ENCODE peak calls at places on chromosomes 6 and 20, in four cellular contexts. M is neuronal stem cell, X is IMR-90, V is mesendoderm. T is an unnamed sample. For H3K36me3, the result is how much of the 10 kb centered on the place peaks cover.

GRCh38 chr6:90523779-90524310 is 63.0 kb downstream of the MAP3K7 start:
- DNase-seq in M (no peak), X (no peak), V (no peak), T (no peak)

GRCh38 chr20:57056651-57057050 is 209.8 kb downstream of the BMP7 start:
- DNase-seq in M (no peak), X (no peak), V (no peak), T (no peak)

GRCh38 chr20:11544029-11544678 is 373.5 kb upstream of the BTBD3 start:
- DNase-seq in M (peak), X (peak), V (peak), T (peak)

GRCh38 chr6:24797596-24798216 is 1.0 kb downstream of the ARMH2 start:
- DNase-seq in M (no peak), X (no peak), V (peak), T (no peak)

GRCh38 chr6:123715243-123715863 is 78.6 kb upstream of the TRDN start:
- DNase-seq in M (peak), X (no peak), V (peak), T (peak)

GRCh38 chr20:6644818-6645620 is 122.5 kb upstream of the BMP2 start:
- DNase-seq in M (no peak), X (no peak), V (no peak), T (no peak)

GRCh38 chr20:25632940-25633790 is 9.4 kb upstream of the NANP start:
- DNase-seq in M (no peak), X (peak), V (no peak), T (no peak)

GRCh38 chr6:39280247-39280731 is 33.9 kb downstream of the KCNK17 start:
- DNase-seq in M (no peak), X (no peak), V (no peak), T (no peak)

GRCh38 chr6:168884646-168885086 is 369.0 kb downstream of the THBS2 start:
- DNase-seq in M (peak), X (peak), V (peak), T (peak)

GRCh38 chr20:35601021-35601973 is 14.3 kb upstream of the SPAG4 start:
- DNase-seq in M (peak), X (peak), V (peak), T (peak)

GRCh38 chr6:4129446-4129845 is 5.9 kb downstream of the ECI2 start:
- DNase-seq in M (no peak), X (peak), V (no peak), T (no peak)

GRCh38 chr20:22289442-22289841 is 294.9 kb downstream of the FOXA2 start:
- DNase-seq in M (no peak), X (no peak), V (no peak), T (no peak)

DNA sequence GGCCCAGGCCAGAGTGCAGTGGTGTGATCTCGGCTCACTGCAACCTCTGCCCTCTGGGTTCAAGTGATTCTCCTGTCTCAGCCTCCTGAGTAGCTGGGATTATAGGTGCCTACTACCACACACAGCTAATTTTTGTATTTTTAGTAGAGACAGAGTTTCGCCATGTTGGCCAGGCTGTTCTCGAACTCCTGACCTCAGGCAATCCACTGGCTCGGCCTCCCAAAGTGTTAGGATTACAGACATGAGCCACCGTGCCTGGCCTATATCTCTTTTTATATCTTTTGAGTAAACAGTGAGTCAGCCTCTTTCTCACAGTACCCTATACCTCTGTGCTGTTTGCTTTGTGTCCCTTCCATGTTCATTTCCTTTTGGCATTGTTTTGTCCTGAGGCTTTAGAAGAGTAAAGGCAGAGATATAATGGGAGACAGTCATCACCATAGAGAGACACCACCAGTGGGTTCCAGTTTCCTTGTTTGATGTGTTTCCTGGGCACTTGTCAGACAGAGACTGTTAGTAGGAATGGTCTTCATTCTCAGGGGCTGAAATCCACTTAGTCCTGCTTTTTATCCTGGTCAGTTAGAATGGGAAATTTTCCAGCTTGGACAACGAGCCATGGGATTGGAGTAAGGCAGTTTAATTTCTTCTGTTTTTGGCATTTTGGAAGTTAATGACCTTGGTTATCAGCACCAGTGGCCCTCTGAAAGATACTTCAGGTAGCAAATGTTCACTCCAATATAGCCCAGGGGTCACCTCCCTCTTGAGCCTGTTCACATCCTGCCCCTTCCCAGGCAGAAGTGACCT is 32.2 kb upstream of the ASXL1 start:
- DNase-seq in M (no peak), X (peak), V (peak), T (no peak)
- H3K9ac ChIP-seq in M (no peak), X (no peak), V (no peak), T (no peak)

GRCh38 chr6:166027761-166028160 is 139.9 kb downstream of the TBXT start:
- DNase-seq in M (no peak), X (peak), V (no peak), T (no peak)

GRCh38 chr6:166024252-166024651 is 143.4 kb downstream of the TBXT start:
- DNase-seq in M (no peak), X (no peak), V (no peak), T (no peak)

GRCh38 chr6:166023273-166023989 is 144.2 kb downstream of the TBXT start:
- DNase-seq in M (no peak), X (no peak), V (no peak), T (no peak)

GRCh38 chr6:166026586-166027126 is 141.0 kb downstream of the TBXT start:
- DNase-seq in M (no peak), X (no peak), V (no peak), T (no peak)

DNA sequence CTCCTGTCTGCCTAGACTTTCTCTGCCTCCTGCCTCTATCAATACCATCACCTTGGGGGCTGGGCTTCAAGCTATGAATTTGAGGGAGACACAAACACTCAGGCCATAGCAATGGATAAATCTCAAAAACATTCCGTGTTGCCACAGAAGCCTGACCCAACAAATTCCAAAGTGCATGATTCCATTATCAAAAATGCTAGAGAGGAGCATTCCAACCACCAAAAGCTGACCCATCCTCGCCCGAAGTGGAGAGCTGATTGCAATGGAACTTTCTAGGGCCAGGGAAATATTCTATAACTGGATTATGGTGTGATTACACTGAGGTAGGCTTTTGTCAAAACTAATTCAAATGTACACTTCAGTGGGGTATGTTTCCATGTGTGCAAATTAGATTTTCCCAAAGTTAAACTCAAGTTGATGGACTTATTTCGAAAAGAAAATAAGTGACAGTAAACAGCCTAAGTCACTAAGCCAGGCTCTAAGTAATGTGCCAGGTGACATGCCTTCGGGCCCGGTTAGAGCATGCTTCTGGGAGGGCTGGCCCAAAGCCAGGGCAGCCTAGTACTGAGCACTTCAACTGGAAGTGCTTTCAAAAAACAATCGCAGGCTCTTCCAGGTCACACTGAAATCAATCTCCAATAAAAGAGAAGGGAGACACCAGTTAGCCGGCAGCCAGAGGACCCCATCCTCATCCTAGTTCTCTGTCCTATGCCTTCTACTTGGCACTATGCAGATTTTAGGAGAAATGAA is 142.3 kb downstream of the TBXT start:
- DNase-seq in M (no peak), X (peak), V (no peak), T (no peak)
- H3K4ac ChIP-seq in M (no peak), X (peak), V (no peak), T (no peak)

GRCh38 chr6:154245542-154245941 is 111.1 kb downstream of the IPCEF1 start:
- DNase-seq in M (no peak), X (no peak), V (peak), T (no peak)
- H3K36me3 ChIP-seq in M (under half), X (under half), V (under half), T (under half)

GRCh38 chr6:75023634-75024033 is 182.2 kb downstream of the COL12A1 start:
- DNase-seq in M (no peak), X (peak), V (no peak), T (no peak)

GRCh38 chr6:75029333-75029732 is 176.5 kb downstream of the COL12A1 start:
- DNase-seq in M (no peak), X (no peak), V (no peak), T (no peak)

DNA sequence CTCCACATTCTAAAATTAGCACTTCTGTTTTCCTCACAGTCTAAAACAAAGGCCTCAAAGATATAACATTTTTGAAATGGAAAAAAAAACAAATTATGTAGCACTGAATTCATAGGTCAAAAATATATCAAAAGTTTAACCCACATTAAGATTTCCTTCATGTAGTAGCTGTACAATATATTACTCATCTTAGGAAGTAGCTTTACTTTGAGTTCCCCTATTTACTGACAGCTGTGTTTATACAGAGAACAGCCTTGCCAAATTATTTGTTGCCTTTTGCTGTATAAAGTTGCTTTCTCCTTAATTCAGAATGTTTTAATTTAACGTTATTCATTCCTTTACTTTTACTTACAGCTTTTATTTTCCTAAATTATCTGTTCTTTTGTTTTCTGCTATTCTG is 181.1 kb downstream of the COL12A1 start:
- DNase-seq in M (no peak), X (peak), V (no peak), T (no peak)
- H3K9ac ChIP-seq in M (no peak), X (no peak), V (no peak), T (no peak)

GRCh38 chr6:100503043-100503442 is 38.3 kb upstream of the SIM1 start:
- DNase-seq in M (no peak), X (no peak), V (no peak), T (no peak)
- H3K4ac ChIP-seq in M (no peak), X (no peak), V (no peak), T (no peak)

GRCh38 chr6:87241304-87241703 is 81.1 kb upstream of the SMIM8 start:
- DNase-seq in M (no peak), X (no peak), V (peak), T (no peak)

GRCh38 chr6:87244380-87244779 is 78.0 kb upstream of the SMIM8 start:
- DNase-seq in M (no peak), X (peak), V (no peak), T (no peak)

DNA sequence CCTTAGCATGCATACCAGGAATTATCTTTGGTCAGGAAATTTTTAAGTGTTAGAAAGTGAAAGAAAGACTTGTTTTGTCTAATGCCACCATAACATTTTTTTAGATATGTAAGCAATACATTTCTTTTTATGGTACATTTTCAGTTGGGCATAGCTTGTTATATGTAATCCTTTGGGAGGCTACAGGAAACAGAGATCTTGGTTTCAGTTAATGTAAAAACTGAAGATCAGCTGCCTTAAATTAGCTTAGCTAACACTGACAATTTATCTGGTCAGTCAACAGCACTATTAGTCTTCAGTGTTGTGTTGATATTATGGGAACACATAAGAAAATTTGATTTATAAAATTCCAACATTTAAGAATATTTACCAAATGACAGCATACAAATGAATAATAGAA is 78.6 kb upstream of the SMIM8 start:
- DNase-seq in M (no peak), X (no peak), V (no peak), T (no peak)
- H3K36me3 ChIP-seq in M (half or more), X (under half), V (under half), T (under half)

DNA sequence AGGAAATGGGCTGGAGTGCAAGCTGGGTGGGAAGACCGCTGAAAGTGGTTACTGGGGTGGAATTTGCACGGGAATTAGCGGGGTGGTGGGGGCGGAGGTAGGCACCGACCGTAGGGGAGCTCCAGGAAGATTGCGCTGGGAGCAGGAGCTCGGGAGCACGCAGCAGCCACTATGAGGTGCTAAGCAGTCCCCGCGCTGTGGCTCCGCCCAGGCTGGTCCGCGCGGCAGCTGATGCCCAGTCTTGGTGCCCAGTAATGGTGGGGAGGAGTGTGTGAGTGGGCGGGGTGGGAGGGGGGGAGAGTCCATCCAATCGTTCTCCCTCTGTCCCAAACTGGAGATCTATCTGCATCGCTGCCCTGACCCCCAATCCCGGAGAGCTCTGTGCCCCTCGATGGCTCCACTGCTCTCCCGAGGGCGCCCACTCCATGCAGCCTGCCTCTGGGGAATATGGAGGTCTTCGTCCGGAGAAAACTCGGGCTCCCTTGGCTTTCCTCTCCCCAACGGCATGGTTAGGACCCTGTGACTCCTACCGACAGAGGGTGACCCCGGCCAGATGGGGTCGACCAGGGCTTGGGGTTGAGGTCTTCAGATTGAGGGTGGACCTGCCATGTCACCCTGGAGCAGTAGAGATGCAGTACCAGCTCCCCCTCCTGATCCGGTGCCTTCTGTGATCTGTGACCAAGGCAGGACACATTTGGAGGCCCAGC is 5.3 kb downstream of the TP53TG5 start:
- DNase-seq in M (no peak), X (no peak), V (peak), T (no peak)
- H3K9ac ChIP-seq in M (peak), X (no peak), V (peak), T (no peak)

GRCh38 chr20:23453944-23454543 is 1.4 kb upstream of the CST11 start:
- DNase-seq in M (no peak), X (no peak), V (no peak), T (no peak)
- H3K4ac ChIP-seq in M (no peak), X (no peak), V (no peak), T (no peak)

DNA sequence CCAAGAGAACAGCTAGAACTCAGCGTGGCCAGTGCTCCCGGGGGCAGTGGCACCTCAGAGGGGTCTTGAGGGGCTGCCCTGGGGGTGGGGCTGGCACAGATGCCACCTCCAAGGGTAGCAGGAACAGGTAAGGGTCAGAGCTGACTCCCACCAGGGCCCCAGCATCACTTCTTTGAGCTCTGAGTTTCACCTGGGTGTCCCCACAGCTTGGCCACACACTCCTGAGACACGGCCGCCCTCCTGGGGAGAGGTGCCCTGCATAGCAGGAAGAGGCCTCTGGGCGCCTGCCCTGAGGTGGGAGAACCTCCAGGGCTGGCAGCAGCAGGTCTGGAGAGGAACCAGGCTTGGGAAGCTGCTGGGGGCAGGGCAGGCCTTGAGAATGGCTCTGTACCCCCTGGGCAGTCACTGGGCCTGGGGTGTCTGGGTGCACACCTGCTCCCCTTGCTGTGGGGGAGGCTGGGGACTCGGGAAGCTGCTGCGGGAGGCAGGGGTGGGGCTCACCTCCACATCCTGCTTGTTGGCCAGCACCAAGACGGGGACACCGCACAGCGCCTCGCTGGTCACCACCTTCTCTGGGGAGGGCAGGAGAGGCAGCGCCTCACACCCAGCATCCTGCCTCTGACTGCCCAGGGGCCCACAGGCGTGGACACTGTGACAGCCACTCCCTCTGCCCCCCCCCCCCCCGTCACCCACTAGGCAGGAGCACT is 5.0 kb downstream of the TNFRSF6B start:
- DNase-seq in M (no peak), X (no peak), V (no peak), T (no peak)
- H3K36me3 ChIP-seq in M (half or more), X (under half), V (under half), T (under half)